ENCODE peak calls at places on chromosome 2, in five cellular contexts. One of them, this sample, is unnamed.
A peak's percentile ranks its signal among the peaks of the same experiment; 100 is the strongest.

GRCh38 chr2:26245231-26245732 is 543 bp downstream of the HADHB start:
- DNase-seq in GM23338: peak; percentile 61
- DNase-seq in mammary epithelial cell: peak; percentile 69
- DNase-seq in K562: peak; percentile 15
- DNase-seq in hepatocyte: peak; percentile 71
- DNase-seq in this sample: no peak

GRCh38 chr2:167132066-167132465 is 243.8 kb downstream of the XIRP2 start:
- DNase-seq in GM23338: no peak
- DNase-seq in mammary epithelial cell: no peak
- DNase-seq in K562: no peak
- DNase-seq in hepatocyte: no peak
- DNase-seq in this sample: no peak

GRCh38 chr2:239318790-239319189 is 82.0 kb downstream of the HDAC4 start:
- DNase-seq in GM23338: no peak
- DNase-seq in mammary epithelial cell: no peak
- DNase-seq in K562: peak; percentile 76
- DNase-seq in hepatocyte: no peak
- DNase-seq in this sample: no peak

GRCh38 chr2:23824777-23825212 is 102.1 kb downstream of the ATAD2B start:
- DNase-seq in GM23338: peak; percentile 70
- DNase-seq in mammary epithelial cell: no peak
- DNase-seq in K562: peak; percentile 40
- DNase-seq in hepatocyte: peak; percentile 66
- DNase-seq in this sample: no peak

GRCh38 chr2:20013061-20013721 is 723 bp upstream of the MATN3 start:
- DNase-seq in GM23338: peak; percentile 47
- DNase-seq in mammary epithelial cell: no peak
- DNase-seq in K562: no peak
- DNase-seq in hepatocyte: peak; percentile 21
- DNase-seq in this sample: no peak

GRCh38 chr2:237873961-237874551 is 14.6 kb downstream of the RAMP1 start:
- DNase-seq in GM23338: no peak
- DNase-seq in mammary epithelial cell: no peak
- DNase-seq in K562: no peak
- DNase-seq in hepatocyte: peak; percentile 3
- DNase-seq in this sample: no peak

GRCh38 chr2:100894531-100895156 is 74.7 kb downstream of the NPAS2 start:
- DNase-seq in GM23338: no peak
- DNase-seq in mammary epithelial cell: no peak
- DNase-seq in K562: no peak
- DNase-seq in hepatocyte: no peak
- DNase-seq in this sample: no peak

GRCh38 chr2:218404351-218405145 is 4.9 kb downstream of the CTDSP1 start:
- DNase-seq in GM23338: no peak
- DNase-seq in mammary epithelial cell: no peak
- DNase-seq in K562: no peak
- DNase-seq in hepatocyte: peak; percentile 46
- DNase-seq in this sample: no peak

GRCh38 chr2:236967499-236967783 is 118.2 kb upstream of the COPS8 start:
- DNase-seq in GM23338: no peak
- DNase-seq in mammary epithelial cell: no peak
- DNase-seq in K562: no peak
- DNase-seq in hepatocyte: no peak
- DNase-seq in this sample: no peak

GRCh38 chr2:59654753-59655152 is 898.7 kb downstream of the BCL11A start:
- DNase-seq in GM23338: no peak
- DNase-seq in mammary epithelial cell: peak; percentile 1
- DNase-seq in K562: no peak
- DNase-seq in hepatocyte: no peak
- DNase-seq in this sample: no peak

GRCh38 chr2:171181067-171182049 is 20.7 kb upstream of the TLK1 start:
- DNase-seq in GM23338: peak; percentile 40
- DNase-seq in mammary epithelial cell: no peak
- DNase-seq in K562: no peak
- DNase-seq in hepatocyte: no peak
- DNase-seq in this sample: no peak

GRCh38 chr2:185221-185620 is 78.6 kb downstream of the SH3YL1 start:
- DNase-seq in GM23338: no peak
- DNase-seq in mammary epithelial cell: peak; percentile 76
- DNase-seq in K562: no peak
- DNase-seq in hepatocyte: no peak
- DNase-seq in this sample: peak; percentile 49

GRCh38 chr2:172859821-172860707 is 124.4 kb downstream of the RAPGEF4 start:
- DNase-seq in GM23338: no peak
- DNase-seq in mammary epithelial cell: no peak
- DNase-seq in K562: no peak
- DNase-seq in hepatocyte: no peak
- DNase-seq in this sample: no peak

DNA sequence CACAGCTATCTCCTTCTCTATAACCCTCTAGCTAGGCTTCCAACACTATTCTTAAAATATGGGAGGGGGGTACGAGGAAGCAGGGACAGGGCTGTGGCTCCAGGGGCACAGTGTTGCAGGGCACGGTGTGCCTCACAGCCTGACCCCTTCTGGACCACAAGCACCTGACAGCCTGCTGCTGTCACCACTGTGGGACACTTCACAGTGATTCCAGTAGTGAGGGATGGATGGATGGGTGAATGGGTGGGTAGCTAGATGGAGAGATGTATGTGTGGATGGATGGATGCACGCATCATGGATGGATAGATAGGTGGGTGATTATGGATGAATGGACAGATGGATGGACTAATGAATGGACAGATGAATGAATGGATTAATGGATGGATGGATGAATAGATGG is 21.6 kb downstream of the PXDN start:
- DNase-seq in GM23338: no peak
- DNase-seq in mammary epithelial cell: no peak
- DNase-seq in K562: no peak
- DNase-seq in hepatocyte: no peak
- DNase-seq in this sample: no peak
- H3K4me3 ChIP-seq in GM23338: no peak overlapping the region
- H3K4me3 ChIP-seq in mammary epithelial cell: no peak overlapping the region
- H3K4me3 ChIP-seq in K562: no peak overlapping the region
- H3K4me3 ChIP-seq in hepatocyte: no peak overlapping the region
- H3K4me3 ChIP-seq in this sample: no peak overlapping the region

GRCh38 chr2:231037202-231037730 is at the start of gene C2orf72:
- DNase-seq in GM23338: peak; percentile 52
- DNase-seq in mammary epithelial cell: no peak
- DNase-seq in K562: no peak
- DNase-seq in hepatocyte: peak; percentile 71
- DNase-seq in this sample: no peak

GRCh38 chr2:231039294-231039664 is 2.0 kb downstream of the C2orf72 start:
- DNase-seq in GM23338: no peak
- DNase-seq in mammary epithelial cell: no peak
- DNase-seq in K562: no peak
- DNase-seq in hepatocyte: no peak
- DNase-seq in this sample: no peak

GRCh38 chr2:231037731-231038482 is 584 bp downstream of the C2orf72 start:
- DNase-seq in GM23338: peak; percentile 26
- DNase-seq in mammary epithelial cell: no peak
- DNase-seq in K562: peak; percentile 24
- DNase-seq in hepatocyte: peak; percentile 70
- DNase-seq in this sample: no peak

GRCh38 chr2:231039821-231040364 is 2.6 kb downstream of the C2orf72 start:
- DNase-seq in GM23338: no peak
- DNase-seq in mammary epithelial cell: no peak
- DNase-seq in K562: no peak
- DNase-seq in hepatocyte: no peak
- DNase-seq in this sample: no peak

DNA sequence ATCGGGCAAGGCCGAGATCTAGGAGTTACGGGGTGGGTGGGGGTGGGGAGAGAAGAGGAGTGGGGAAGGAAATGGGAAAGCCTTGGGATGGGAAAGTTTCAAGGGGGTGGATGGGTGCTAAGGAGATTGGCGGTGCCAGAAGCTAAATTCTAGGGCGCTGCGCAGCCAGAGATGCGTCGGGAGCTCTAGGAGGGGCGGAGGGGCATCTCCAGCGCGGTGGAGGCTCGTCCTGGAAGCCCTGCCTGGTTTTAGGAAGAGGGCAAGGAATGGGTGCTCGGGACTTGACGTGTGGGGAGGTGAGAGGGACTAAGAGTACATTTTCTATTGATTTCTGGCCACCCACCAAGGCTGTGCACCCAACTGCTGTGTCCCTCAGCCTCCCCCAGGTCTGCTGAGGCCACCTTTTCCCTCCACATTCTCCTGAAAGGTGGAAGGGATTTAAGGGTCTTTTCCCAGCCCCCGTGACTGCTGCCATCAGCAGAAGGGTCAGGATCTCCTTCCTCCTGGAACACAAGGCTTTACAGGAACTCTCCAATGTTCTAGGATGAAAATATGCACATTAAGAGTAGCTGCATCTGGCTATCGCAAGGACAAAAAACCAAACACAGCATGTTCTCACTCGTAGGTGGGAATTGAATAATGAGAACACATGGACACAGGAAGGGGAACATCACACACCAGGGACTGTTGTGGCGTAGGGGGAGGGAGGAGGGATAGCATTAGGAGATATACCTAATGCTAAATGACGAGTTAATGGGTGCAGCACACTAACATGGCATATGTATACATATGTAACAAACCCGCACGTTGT is 1.4 kb downstream of the C2orf72 start:
- DNase-seq in GM23338: peak; percentile 38
- DNase-seq in mammary epithelial cell: no peak
- DNase-seq in K562: no peak
- DNase-seq in hepatocyte: no peak
- DNase-seq in this sample: no peak
- TF ChIP-seq EZH2 in GM23338: no peak
- TF ChIP-seq EZH2 in mammary epithelial cell: no peak
- TF ChIP-seq EZH2 in K562: no peak
- TF ChIP-seq EZH2 in hepatocyte: no peak
- TF ChIP-seq EZH2 in this sample: peak; percentile 50

GRCh38 chr2:15613736-15614429 is 22.2 kb downstream of the DDX1 start:
- DNase-seq in GM23338: no peak
- DNase-seq in mammary epithelial cell: no peak
- DNase-seq in K562: no peak
- DNase-seq in hepatocyte: no peak
- DNase-seq in this sample: no peak

GRCh38 chr2:15615310-15615920 is 23.7 kb downstream of the DDX1 start:
- DNase-seq in GM23338: no peak
- DNase-seq in mammary epithelial cell: no peak
- DNase-seq in K562: no peak
- DNase-seq in hepatocyte: no peak
- DNase-seq in this sample: no peak

GRCh38 chr2:15616850-15617777 is 25.4 kb downstream of the DDX1 start:
- DNase-seq in GM23338: no peak
- DNase-seq in mammary epithelial cell: no peak
- DNase-seq in K562: no peak
- DNase-seq in hepatocyte: no peak
- DNase-seq in this sample: no peak

GRCh38 chr2:15616429-15616828 is 24.8 kb downstream of the DDX1 start:
- DNase-seq in GM23338: no peak
- DNase-seq in mammary epithelial cell: no peak
- DNase-seq in K562: no peak
- DNase-seq in hepatocyte: no peak
- DNase-seq in this sample: no peak

DNA sequence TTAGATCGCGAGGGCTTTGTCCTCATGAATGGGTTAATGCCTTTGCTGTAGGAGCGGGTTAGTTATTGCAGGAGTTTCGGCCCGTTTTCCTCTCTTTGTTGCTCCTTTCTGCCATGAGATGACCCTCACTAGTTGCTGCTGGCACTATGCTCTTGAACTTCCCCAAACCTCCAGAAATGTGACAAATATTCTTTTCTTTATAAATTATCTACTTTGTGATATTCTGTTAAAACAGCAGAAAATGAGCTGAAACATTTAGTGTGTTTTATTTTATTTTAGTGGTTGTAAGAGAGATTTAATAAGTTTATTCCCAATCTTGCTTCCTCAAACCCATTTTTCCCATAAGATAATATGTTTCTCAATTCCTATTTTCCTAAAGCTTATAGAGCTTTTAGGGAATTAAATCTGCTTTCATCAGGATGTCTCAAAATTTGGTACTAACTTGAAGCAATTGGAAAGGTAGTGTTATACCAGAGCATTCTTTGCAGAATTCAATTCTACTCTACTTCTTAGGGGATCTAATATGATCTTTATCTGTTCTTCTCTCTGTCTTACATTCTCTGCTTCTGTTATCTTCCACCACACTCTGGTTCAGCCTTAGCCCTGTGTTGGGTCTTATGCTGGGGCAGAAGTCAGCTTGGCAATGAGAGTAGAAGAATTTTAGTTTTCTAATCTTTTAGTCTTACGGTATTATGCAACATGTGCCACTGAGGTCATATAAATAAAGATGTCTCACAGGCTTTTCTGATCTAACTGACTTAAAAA is 23.1 kb downstream of the DDX1 start:
- DNase-seq in GM23338: no peak
- DNase-seq in mammary epithelial cell: no peak
- DNase-seq in K562: no peak
- DNase-seq in hepatocyte: no peak
- DNase-seq in this sample: no peak
- H3K36me3 ChIP-seq in GM23338: peaks cover 24% of the 10 kb centered on the region
- H3K36me3 ChIP-seq in mammary epithelial cell: peaks cover 32% of the 10 kb centered on the region
- H3K36me3 ChIP-seq in K562: peaks cover 74% of the 10 kb centered on the region
- H3K36me3 ChIP-seq in hepatocyte: peaks cover 2% of the 10 kb centered on the region
- H3K36me3 ChIP-seq in this sample: peaks cover 18% of the 10 kb centered on the region

DNA sequence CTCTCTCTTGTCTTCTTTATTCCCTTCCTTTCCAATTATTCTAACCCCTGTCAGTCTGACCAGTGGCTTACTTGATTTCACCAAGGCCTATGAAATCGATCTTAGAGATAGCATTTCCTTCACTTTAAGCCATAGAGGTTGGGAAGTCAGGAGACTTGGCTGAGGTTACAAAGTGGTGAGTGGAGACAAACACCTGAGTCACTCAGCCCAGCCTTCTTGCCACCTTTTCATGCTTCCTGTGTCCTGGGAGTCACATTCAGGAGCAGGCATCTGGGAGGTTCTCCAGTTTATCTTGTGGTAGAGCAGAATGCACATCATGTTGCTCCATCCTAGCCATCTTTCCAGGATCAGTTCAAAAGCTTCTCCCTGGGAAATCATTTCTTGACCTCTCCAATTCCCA is 59.1 kb downstream of the VSNL1 start:
- DNase-seq in GM23338: no peak
- DNase-seq in mammary epithelial cell: peak; percentile 71
- DNase-seq in K562: no peak
- DNase-seq in hepatocyte: no peak
- DNase-seq in this sample: no peak
- H3K4me3 ChIP-seq in GM23338: no peak overlapping the region
- H3K4me3 ChIP-seq in mammary epithelial cell: no peak overlapping the region
- H3K4me3 ChIP-seq in K562: no peak overlapping the region
- H3K4me3 ChIP-seq in hepatocyte: no peak overlapping the region
- H3K4me3 ChIP-seq in this sample: no peak overlapping the region

This sample was measured in keratinocyte.